ENCODE peak calls at places on chromosomes 2 and 18, in four cellular contexts. One of them, this sample, is unnamed.

GRCh38 chr18:34592961-34593382 is 117.1 kb upstream of the DTNA start:
- DNase-seq in activated CD4-positive, alpha-beta memory T cell treated with anti-CD3 and anti-CD28 coated beads for 36 hours: no peak
- DNase-seq in activated gamma-delta T cell: no peak
- DNase-seq in coronary artery: peak
- DNase-seq in this sample: no peak

GRCh38 chr18:44771957-44772917 is 91.5 kb downstream of the SETBP1 start:
- DNase-seq in coronary artery: no peak
- DNase-seq in activated CD4-positive, alpha-beta memory T cell treated with anti-CD3 and anti-CD28 coated beads for 36 hours: no peak
- DNase-seq in activated gamma-delta T cell: no peak
- DNase-seq in this sample: no peak

GRCh38 chr18:26415041-26415440 is 133.3 kb downstream of the KCTD1 start:
- DNase-seq in activated CD4-positive, alpha-beta memory T cell treated with anti-CD3 and anti-CD28 coated beads for 36 hours: no peak
- DNase-seq in activated gamma-delta T cell: no peak
- DNase-seq in coronary artery: no peak
- DNase-seq in this sample: no peak

GRCh38 chr2:10389596-10389995 is 58.5 kb downstream of the ODC1 start:
- DNase-seq in activated gamma-delta T cell: no peak
- DNase-seq in coronary artery: no peak
- DNase-seq in activated CD4-positive, alpha-beta memory T cell treated with anti-CD3 and anti-CD28 coated beads for 36 hours: no peak
- DNase-seq in this sample: no peak

GRCh38 chr2:109660046-109660860 is 46.1 kb downstream of the SOWAHC start:
- DNase-seq in coronary artery: no peak
- DNase-seq in activated gamma-delta T cell: no peak
- DNase-seq in activated CD4-positive, alpha-beta memory T cell treated with anti-CD3 and anti-CD28 coated beads for 36 hours: no peak
- DNase-seq in this sample: no peak

GRCh38 chr2:131105156-131105949 is at the start of gene PLEKHB2:
- DNase-seq in activated CD4-positive, alpha-beta memory T cell treated with anti-CD3 and anti-CD28 coated beads for 36 hours: peak
- DNase-seq in activated gamma-delta T cell: peak
- DNase-seq in coronary artery: peak
- DNase-seq in this sample: peak

GRCh38 chr2:105912081-105912480 is 167.4 kb downstream of the NCK2 start:
- DNase-seq in activated CD4-positive, alpha-beta memory T cell treated with anti-CD3 and anti-CD28 coated beads for 36 hours: peak
- DNase-seq in activated gamma-delta T cell: no peak
- DNase-seq in coronary artery: no peak
- DNase-seq in this sample: no peak

GRCh38 chr18:10499230-10499629 is 26.6 kb upstream of the NAPG start:
- DNase-seq in coronary artery: no peak
- DNase-seq in activated CD4-positive, alpha-beta memory T cell treated with anti-CD3 and anti-CD28 coated beads for 36 hours: peak
- DNase-seq in activated gamma-delta T cell: no peak
- DNase-seq in this sample: peak

GRCh38 chr2:240814946-240815760 is 4.9 kb downstream of the KIF1A start:
- DNase-seq in activated CD4-positive, alpha-beta memory T cell treated with anti-CD3 and anti-CD28 coated beads for 36 hours: no peak
- DNase-seq in coronary artery: peak
- DNase-seq in activated gamma-delta T cell: no peak
- DNase-seq in this sample: no peak

GRCh38 chr18:24801011-24801410 is 340.6 kb downstream of the HRH4 start:
- DNase-seq in coronary artery: no peak
- DNase-seq in activated gamma-delta T cell: no peak
- DNase-seq in activated CD4-positive, alpha-beta memory T cell treated with anti-CD3 and anti-CD28 coated beads for 36 hours: no peak
- DNase-seq in this sample: no peak

GRCh38 chr2:11753452-11753885 is 7.0 kb downstream of the LPIN1 start:
- DNase-seq in activated CD4-positive, alpha-beta memory T cell treated with anti-CD3 and anti-CD28 coated beads for 36 hours: peak
- DNase-seq in coronary artery: no peak
- DNase-seq in activated gamma-delta T cell: peak
- DNase-seq in this sample: no peak

GRCh38 chr18:25299899-25300298 is 52.1 kb downstream of the ZNF521 start:
- DNase-seq in activated gamma-delta T cell: no peak
- DNase-seq in activated CD4-positive, alpha-beta memory T cell treated with anti-CD3 and anti-CD28 coated beads for 36 hours: no peak
- DNase-seq in coronary artery: no peak
- DNase-seq in this sample: no peak

GRCh38 chr18:11320981-11321380 is 171.6 kb upstream of the PIEZO2 start:
- DNase-seq in activated CD4-positive, alpha-beta memory T cell treated with anti-CD3 and anti-CD28 coated beads for 36 hours: no peak
- DNase-seq in coronary artery: no peak
- DNase-seq in activated gamma-delta T cell: no peak
- DNase-seq in this sample: no peak

GRCh38 chr2:224038049-224038829 is 847 bp downstream of the SERPINE2 start:
- DNase-seq in activated CD4-positive, alpha-beta memory T cell treated with anti-CD3 and anti-CD28 coated beads for 36 hours: peak
- DNase-seq in activated gamma-delta T cell: no peak
- DNase-seq in coronary artery: no peak
- DNase-seq in this sample: peak

GRCh38 chr18:59725177-59725576 is 28.0 kb upstream of the CCBE1 start:
- DNase-seq in coronary artery: no peak
- DNase-seq in activated gamma-delta T cell: no peak
- DNase-seq in activated CD4-positive, alpha-beta memory T cell treated with anti-CD3 and anti-CD28 coated beads for 36 hours: no peak
- DNase-seq in this sample: no peak

GRCh38 chr2:8118940-8119781 is 562.7 kb upstream of the ID2 start:
- DNase-seq in activated gamma-delta T cell: no peak
- DNase-seq in activated CD4-positive, alpha-beta memory T cell treated with anti-CD3 and anti-CD28 coated beads for 36 hours: no peak
- DNase-seq in coronary artery: no peak
- DNase-seq in this sample: no peak

GRCh38 chr18:22195052-22195451 is 25.7 kb downstream of the GATA6 start:
- DNase-seq in activated CD4-positive, alpha-beta memory T cell treated with anti-CD3 and anti-CD28 coated beads for 36 hours: no peak
- DNase-seq in activated gamma-delta T cell: no peak
- DNase-seq in coronary artery: no peak
- DNase-seq in this sample: no peak

GRCh38 chr2:239202343-239202742 is 198.5 kb downstream of the HDAC4 start:
- DNase-seq in activated CD4-positive, alpha-beta memory T cell treated with anti-CD3 and anti-CD28 coated beads for 36 hours: no peak
- DNase-seq in coronary artery: no peak
- DNase-seq in activated gamma-delta T cell: no peak
- DNase-seq in this sample: no peak

GRCh38 chr18:42181474-42181873 is 226.4 kb downstream of the PIK3C3 start:
- DNase-seq in activated gamma-delta T cell: no peak
- DNase-seq in activated CD4-positive, alpha-beta memory T cell treated with anti-CD3 and anti-CD28 coated beads for 36 hours: no peak
- DNase-seq in coronary artery: no peak
- DNase-seq in this sample: no peak

GRCh38 chr2:240519396-240520142 is 38.2 kb downstream of the ANKMY1 start:
- DNase-seq in activated gamma-delta T cell: no peak
- DNase-seq in coronary artery: peak
- DNase-seq in activated CD4-positive, alpha-beta memory T cell treated with anti-CD3 and anti-CD28 coated beads for 36 hours: peak
- DNase-seq in this sample: no peak